ENCODE peak calls at places on chromosomes 2 and 18, in four cellular contexts. J, M, S and Q are unnamed samples.

GRCh38 chr2:206443735-206444527 is 599 bp downstream of the ADAM23 start:
- DNase-seq in J (peak), M (peak), S (peak), Q (peak)

GRCh38 chr2:203802277-203803045 is 65.1 kb upstream of the CTLA4 start:
- DNase-seq in J (no peak), M (no peak), S (no peak), Q (no peak)

GRCh38 chr18:79898952-79899608 is 52.4 kb downstream of the SLC66A2 start:
- DNase-seq in J (no peak), M (no peak), S (no peak), Q (no peak)

GRCh38 chr2:219120082-219120481 is 40.5 kb downstream of the NHEJ1 start:
- DNase-seq in J (no peak), M (no peak), S (no peak), Q (no peak)

GRCh38 chr2:160353166-160353565 is 140.4 kb downstream of the RBMS1 start:
- DNase-seq in J (no peak), M (peak), S (no peak), Q (peak)

GRCh38 chr2:55923091-55923977 is at the start of gene EFEMP1:
- DNase-seq in J (peak), M (peak), S (peak), Q (peak)

GRCh38 chr2:55519908-55520885 is 679 bp downstream of the CFAP36 start:
- DNase-seq in J (peak), M (peak), S (no peak), Q (peak)

GRCh38 chr18:22643731-22644130 is 226.0 kb upstream of the CTAGE1 start:
- DNase-seq in J (no peak), M (no peak), S (no peak), Q (no peak)

GRCh38 chr2:176413786-176414185 is 144.5 kb downstream of the MTX2 start:
- DNase-seq in J (no peak), M (no peak), S (no peak), Q (no peak)

GRCh38 chr2:18585526-18585925 is 3.8 kb downstream of the NT5C1B start:
- DNase-seq in J (no peak), M (peak), S (no peak), Q (no peak)

GRCh38 chr2:219521066-219521880 is 7.0 kb downstream of the ASIC4 start:
- DNase-seq in J (peak), M (peak), S (peak), Q (peak)

GRCh38 chr2:148936857-148937450 is 61.9 kb downstream of the KIF5C start:
- DNase-seq in J (no peak), M (no peak), S (no peak), Q (no peak)

GRCh38 chr2:143513081-143513480 is 383.9 kb downstream of the ARHGAP15 start:
- DNase-seq in J (peak), M (no peak), S (peak), Q (peak)

GRCh38 chr18:37476182-37476581 is 89.4 kb downstream of the CELF4 start:
- DNase-seq in J (peak), M (no peak), S (peak), Q (peak)

GRCh38 chr18:74316257-74317180 is 880 bp downstream of the C18orf63 start:
- DNase-seq in J (peak), M (peak), S (no peak), Q (peak)

GRCh38 chr2:22110244-22110651 is 986.5 kb downstream of the TDRD15 start:
- DNase-seq in J (peak), M (no peak), S (no peak), Q (no peak)

GRCh38 chr2:1690056-1690775 is 54.1 kb downstream of the PXDN start:
- DNase-seq in J (no peak), M (no peak), S (no peak), Q (no peak)

GRCh38 chr2:85396531-85397470 is 13.4 kb downstream of the CAPG start:
- DNase-seq in J (no peak), M (no peak), S (no peak), Q (no peak)

GRCh38 chr2:121431214-121431613 is 99.5 kb upstream of the RNU4ATAC start:
- DNase-seq in J (no peak), M (no peak), S (no peak), Q (no peak)

GRCh38 chr18:10169064-10169562 is 255.3 kb downstream of the VAPA start:
- DNase-seq in J (no peak), M (peak), S (no peak), Q (no peak)

GRCh38 chr2:226661789-226662545 is 137.7 kb downstream of the IRS1 start:
- DNase-seq in J (no peak), M (peak), S (no peak), Q (peak)

GRCh38 chr2:121072784-121073183 is 212.2 kb downstream of the TFCP2L1 start:
- DNase-seq in J (no peak), M (no peak), S (no peak), Q (no peak)

GRCh38 chr2:85949280-85949679 is 60.5 kb upstream of the ST3GAL5 start:
- DNase-seq in J (no peak), M (no peak), S (no peak), Q (peak)

GRCh38 chr2:10926191-10926830 is 14.6 kb downstream of the KCNF1 start:
- DNase-seq in J (no peak), M (no peak), S (no peak), Q (no peak)
- TF ChIP-seq CTCF in J (no peak), M (no peak), S (no peak), Q (no peak)

GRCh38 chr18:50432915-50433314 is 58.1 kb downstream of the SKA1 start:
- DNase-seq in J (no peak), M (no peak), S (no peak), Q (no peak)

GRCh38 chr18:50428531-50429206 is 53.8 kb downstream of the SKA1 start:
- DNase-seq in J (no peak), M (no peak), S (no peak), Q (no peak)

GRCh38 chr18:50427896-50428295 is 53.0 kb downstream of the SKA1 start:
- DNase-seq in J (no peak), M (no peak), S (no peak), Q (no peak)

GRCh38 chr18:50424877-50425690 is 50.2 kb downstream of the SKA1 start:
- DNase-seq in J (no peak), M (no peak), S (no peak), Q (no peak)

DNA sequence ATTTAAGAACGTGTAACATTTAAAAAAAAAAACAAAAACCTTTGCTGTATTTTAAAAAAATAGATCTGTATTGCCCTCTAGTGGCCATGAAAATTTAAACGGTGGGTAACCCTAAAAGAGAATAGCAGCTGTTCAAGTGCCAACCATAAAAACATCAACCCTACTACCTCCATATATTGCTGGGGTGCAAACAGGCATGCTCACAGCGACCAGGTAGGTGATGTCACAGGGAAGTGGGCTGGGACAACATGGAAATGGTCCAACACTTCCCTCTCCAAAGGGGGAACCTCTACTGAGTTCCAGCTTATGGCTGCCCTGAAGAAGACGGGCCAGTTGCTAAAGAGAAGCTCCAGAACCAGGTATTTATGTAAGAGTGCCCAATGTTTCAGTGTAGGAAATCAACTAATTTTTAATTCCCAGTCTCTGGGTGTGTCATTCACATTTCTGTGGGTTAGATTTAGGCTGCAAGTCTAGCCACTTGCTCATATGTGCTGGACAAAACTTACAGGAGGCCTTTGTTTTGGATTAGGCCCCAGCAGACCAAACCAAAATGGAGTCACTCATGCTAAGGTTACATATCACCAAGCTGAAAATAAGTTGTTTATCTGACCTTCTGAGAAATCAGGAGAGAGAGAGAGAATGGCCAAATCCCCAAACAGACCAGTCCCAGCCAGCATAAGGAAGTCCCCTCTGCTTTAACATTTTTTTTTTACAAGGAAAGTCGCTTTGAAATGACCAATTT is 54.5 kb downstream of the SKA1 start:
- DNase-seq in J (peak), M (peak), S (peak), Q (peak)
- TF ChIP-seq CTCF in J (peak), M (peak), S (peak), Q (peak)

DNA sequence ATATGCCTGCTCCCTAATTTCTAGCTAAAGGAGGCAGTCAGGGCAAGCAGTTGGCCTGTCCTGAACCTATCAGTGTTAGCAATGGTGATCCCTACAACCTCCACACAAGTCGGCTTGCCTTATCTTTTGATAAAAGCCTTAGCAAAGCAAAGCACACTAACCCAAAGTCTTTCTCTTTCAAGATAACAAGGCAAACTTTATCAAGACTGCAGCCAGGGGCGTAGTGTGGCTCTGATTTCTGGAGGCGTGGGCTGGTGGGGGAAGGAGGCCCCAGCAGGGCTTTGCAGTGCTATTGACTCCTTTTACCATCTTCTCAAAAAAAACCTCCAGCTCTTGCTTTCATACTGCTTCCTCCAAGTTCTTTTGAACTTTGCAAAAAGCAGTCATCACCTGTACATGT is 40.2 kb upstream of the LAMA1 start:
- DNase-seq in J (no peak), M (no peak), S (no peak), Q (no peak)
- TF ChIP-seq CTCF in J (no peak), M (no peak), S (no peak), Q (no peak)

DNA sequence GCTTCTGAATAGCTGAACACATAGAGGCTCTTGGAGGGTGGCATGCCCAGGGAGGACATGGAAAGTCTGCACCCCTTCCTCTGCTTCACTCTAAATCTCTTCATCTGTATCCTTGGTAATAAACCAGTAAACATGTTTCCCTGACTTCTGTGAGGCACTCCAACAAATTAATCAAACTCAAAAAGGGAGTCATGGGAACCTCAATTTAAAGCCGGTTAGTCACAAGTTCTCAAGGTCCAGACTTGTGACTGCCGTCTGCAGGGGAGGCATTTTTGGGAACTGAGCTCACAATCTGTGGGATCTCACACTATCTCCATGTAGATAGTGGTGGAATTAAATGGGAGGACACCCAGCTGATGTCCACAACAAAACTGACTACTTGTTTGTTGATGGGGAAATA is 33.1 kb upstream of the STON1 start:
- DNase-seq in J (no peak), M (no peak), S (no peak), Q (no peak)
- TF ChIP-seq CTCF in J (no peak), M (no peak), S (no peak), Q (no peak)

GRCh38 chr2:193240752-193241151 is 1046.0 kb upstream of the TMEFF2 start:
- DNase-seq in J (peak), M (no peak), S (no peak), Q (no peak)
- TF ChIP-seq CTCF in J (peak), M (peak), S (peak), Q (peak)